ENCODE peak calls at places on chromosomes 12 and 14, in ten cellular contexts. H is posterior cingulate gyrus; B is OCI-LY7; R is A673; O is stimulated activated CD4-positive, alpha-beta T cell treated with anti-CD3 and anti-CD28 coated beads, TNF-alpha, amount 100 ng/mL, for 4 hours; F is upper lobe of right lung; L is AG04450; G is stimulated activated CD8-positive, alpha-beta memory T cell treated with anti-CD3 and anti-CD28 coated beads, Interleukin-4, amount 100 ng/mL, for 4 hours; A is EL; Q is naive thymus-derived CD4-positive, alpha-beta T cell. K is an unnamed sample.

GRCh38 chr12:69389836-69390235 is 30.3 kb downstream of the YEATS4 start:
- DNase-seq in H (no peak), B (no peak), R (peak; percentile 33), O (no peak), F (no peak), L (peak; percentile 41), G (no peak), A (peak; percentile 72), Q (no peak), K (no peak)

GRCh38 chr14:67331368-67332125 is 28.1 kb downstream of the ATP6V1D start:
- DNase-seq in H (no peak), B (no peak), R (no peak), O (no peak), F (no peak), L (no peak), G (no peak), A (peak; percentile 53), Q (no peak), K (no peak)

GRCh38 chr14:51208982-51209381 is 31.1 kb upstream of the TMX1 start:
- DNase-seq in H (no peak), B (no peak), R (no peak), O (no peak), F (no peak), L (no peak), G (no peak), A (no peak), Q (no peak), K (no peak)

GRCh38 chr14:100738269-100738691 is 11.6 kb downstream of the DLK1 start:
- DNase-seq in H (no peak), B (no peak), R (no peak), O (no peak), F (peak; percentile 40), L (no peak), G (no peak), A (no peak), Q (no peak), K (no peak)

GRCh38 chr12:120089796-120090195 is 26.8 kb downstream of the RAB35 start:
- DNase-seq in H (no peak), B (no peak), R (no peak), O (no peak), F (no peak), L (no peak), G (no peak), A (no peak), Q (no peak), K (no peak)

GRCh38 chr12:113048716-113049127 is 7.8 kb upstream of the DTX1 start:
- DNase-seq in H (peak; percentile 69), B (peak; percentile 91), R (peak; percentile 75), O (peak; percentile 52), F (no peak), L (peak; percentile 27), G (peak; percentile 39), A (peak; percentile 62), Q (peak; percentile 72), K (peak; percentile 79)

GRCh38 chr14:43665570-43666267 is 841.4 kb downstream of the FSCB start:
- DNase-seq in H (no peak), B (no peak), R (no peak), O (no peak), F (no peak), L (no peak), G (no peak), A (no peak), Q (no peak), K (no peak)

GRCh38 chr12:67716817-67717216 is 68.3 kb downstream of the DYRK2 start:
- DNase-seq in H (no peak), B (no peak), R (no peak), O (no peak), F (no peak), L (no peak), G (no peak), A (peak; percentile 45), Q (no peak), K (no peak)

GRCh38 chr14:55927059-55927458 is 191.2 kb upstream of the PELI2 start:
- DNase-seq in H (no peak), B (no peak), R (no peak), O (no peak), F (no peak), L (no peak), G (no peak), A (no peak), Q (no peak), K (no peak)

GRCh38 chr12:9752145-9752717 is 8.5 kb downstream of the CD69 start:
- DNase-seq in H (no peak), B (no peak), R (no peak), O (no peak), F (no peak), L (no peak), G (no peak), A (no peak), Q (no peak), K (no peak)

GRCh38 chr12:55188974-55189556 is 31.8 kb upstream of the OR10A7 start:
- DNase-seq in H (peak; percentile 35), B (peak; percentile 78), R (peak; percentile 83), O (peak; percentile 15), F (no peak), L (peak; percentile 48), G (no peak), A (peak; percentile 65), Q (peak; percentile 66), K (peak; percentile 82)

GRCh38 chr12:6613776-6614512 is 6.8 kb upstream of the CHD4 start:
- DNase-seq in H (peak; percentile 87), B (peak; percentile 42), R (peak; percentile 91), O (no peak), F (peak; percentile 93), L (peak; percentile 93), G (no peak), A (peak; percentile 98), Q (no peak), K (peak; percentile 98)

GRCh38 chr14:93788307-93788556 is at the start of gene PRIMA1:
- DNase-seq in H (no peak), B (no peak), R (no peak), O (no peak), F (no peak), L (no peak), G (no peak), A (no peak), Q (no peak), K (no peak)

GRCh38 chr12:56425188-56425587 is 24.0 kb downstream of the TIMELESS start:
- DNase-seq in H (no peak), B (no peak), R (no peak), O (no peak), F (no peak), L (no peak), G (no peak), A (no peak), Q (peak; percentile 45), K (no peak)

GRCh38 chr12:100199347-100200136 is 1.1 kb upstream of the ACTR6 start:
- DNase-seq in H (peak; percentile 43), B (peak; percentile 86), R (peak; percentile 12), O (peak; percentile 47), F (peak; percentile 93), L (no peak), G (no peak), A (peak; percentile 56), Q (peak; percentile 69), K (peak; percentile 85)

GRCh38 chr12:76312314-76312713 is 35.9 kb downstream of the BBS10 start:
- DNase-seq in H (no peak), B (no peak), R (no peak), O (no peak), F (peak; percentile 69), L (no peak), G (no peak), A (no peak), Q (no peak), K (no peak)

GRCh38 chr12:59834659-59835474 is 239.0 kb downstream of the SLC16A7 start:
- DNase-seq in H (no peak), B (peak; percentile 38), R (peak; percentile 34), O (no peak), F (no peak), L (no peak), G (no peak), A (peak; percentile 40), Q (peak; percentile 24), K (peak; percentile 42)

GRCh38 chr12:3598896-3599295 is 107.9 kb downstream of the PRMT8 start:
- DNase-seq in H (no peak), B (no peak), R (no peak), O (no peak), F (peak; percentile 4), L (no peak), G (no peak), A (no peak), Q (no peak), K (no peak)

GRCh38 chr12:86834217-86834616 is 578.0 kb upstream of the MGAT4C start:
- DNase-seq in H (no peak), B (no peak), R (no peak), O (no peak), F (no peak), L (no peak), G (no peak), A (no peak), Q (no peak), K (no peak)